ENCODE peak calls at places on chromosomes 5 and 9, in eight cellular contexts. T is GM23338, P is thoracic aorta, I is fibroblast of pulmonary artery, Z is AG04450, B is NB4, J is AG04449, A is activated B cell treated with CpG ODN at 0.5 μM for 24 hours. S is an unnamed sample.

GRCh38 chr5:89573336-89573735 is 690.4 kb upstream of the MEF2C start:
- DNase-seq in B (no peak), A (no peak), J (no peak), Z (no peak), I (no peak), T (no peak), P (no peak), S (no peak)

GRCh38 chr5:139232161-139232724 is 34.1 kb upstream of the SIL1 start:
- DNase-seq in J (no peak), B (no peak), I (no peak), T (no peak), A (no peak), Z (no peak), P (no peak), S (peak)

GRCh38 chr9:98708933-98709911 is at the start of gene GABBR2:
- DNase-seq in B (no peak), A (no peak), P (no peak), Z (no peak), I (no peak), T (peak), J (no peak), S (no peak)

GRCh38 chr5:567664-568060 is 43.4 kb upstream of the SLC9A3 start:
- DNase-seq in P (no peak), Z (no peak), J (no peak), I (no peak), B (no peak), A (no peak), T (no peak), S (no peak)

GRCh38 chr5:67209141-67209771 is 12.7 kb upstream of the CD180 start:
- DNase-seq in A (no peak), T (peak), Z (peak), P (peak), I (peak), B (peak), J (no peak), S (peak)

GRCh38 chr9:132078369-132079356 is 1.0 kb downstream of the MED27 start:
- DNase-seq in T (no peak), I (peak), B (no peak), P (peak), A (no peak), Z (no peak), J (no peak), S (peak)

GRCh38 chr5:116652196-116652729 is 77.6 kb upstream of the SEMA6A start:
- DNase-seq in P (peak), T (peak), I (peak), B (peak), Z (no peak), J (no peak), A (no peak), S (peak)

GRCh38 chr9:130962418-130963316 is 23.6 kb upstream of the FIBCD1 start:
- DNase-seq in I (peak), B (no peak), Z (peak), J (peak), T (no peak), P (peak), A (no peak), S (peak)

GRCh38 chr5:33761139-33761538 is 130.7 kb downstream of the ADAMTS12 start:
- DNase-seq in Z (no peak), T (peak), P (no peak), I (peak), B (no peak), A (no peak), J (no peak), S (no peak)

GRCh38 chr9:35695801-35696420 is 6.2 kb upstream of the TPM2 start:
- DNase-seq in I (no peak), Z (no peak), P (no peak), J (no peak), T (no peak), B (no peak), A (no peak), S (no peak)

GRCh38 chr9:35697486-35697885 is 7.8 kb upstream of the TPM2 start:
- DNase-seq in I (no peak), B (no peak), P (no peak), T (no peak), J (no peak), Z (no peak), A (no peak), S (no peak)

GRCh38 chr9:35698231-35698630 is 8.5 kb upstream of the TPM2 start:
- DNase-seq in P (no peak), I (no peak), Z (no peak), B (no peak), A (no peak), J (no peak), T (no peak), S (no peak)

GRCh38 chr9:35700031-35700430 is 10.3 kb upstream of the TPM2 start:
- DNase-seq in J (no peak), I (no peak), A (no peak), Z (no peak), B (no peak), P (no peak), T (peak), S (no peak)

GRCh38 chr9:35696520-35697215 is 6.9 kb upstream of the TPM2 start:
- DNase-seq in P (no peak), I (peak), T (peak), B (peak), Z (no peak), A (peak), J (no peak), S (peak)
- TF ChIP-seq CTCF in P (peak), I (peak), T (peak), B (peak), Z (peak), A (no peak), J (peak), S (peak)

DNA sequence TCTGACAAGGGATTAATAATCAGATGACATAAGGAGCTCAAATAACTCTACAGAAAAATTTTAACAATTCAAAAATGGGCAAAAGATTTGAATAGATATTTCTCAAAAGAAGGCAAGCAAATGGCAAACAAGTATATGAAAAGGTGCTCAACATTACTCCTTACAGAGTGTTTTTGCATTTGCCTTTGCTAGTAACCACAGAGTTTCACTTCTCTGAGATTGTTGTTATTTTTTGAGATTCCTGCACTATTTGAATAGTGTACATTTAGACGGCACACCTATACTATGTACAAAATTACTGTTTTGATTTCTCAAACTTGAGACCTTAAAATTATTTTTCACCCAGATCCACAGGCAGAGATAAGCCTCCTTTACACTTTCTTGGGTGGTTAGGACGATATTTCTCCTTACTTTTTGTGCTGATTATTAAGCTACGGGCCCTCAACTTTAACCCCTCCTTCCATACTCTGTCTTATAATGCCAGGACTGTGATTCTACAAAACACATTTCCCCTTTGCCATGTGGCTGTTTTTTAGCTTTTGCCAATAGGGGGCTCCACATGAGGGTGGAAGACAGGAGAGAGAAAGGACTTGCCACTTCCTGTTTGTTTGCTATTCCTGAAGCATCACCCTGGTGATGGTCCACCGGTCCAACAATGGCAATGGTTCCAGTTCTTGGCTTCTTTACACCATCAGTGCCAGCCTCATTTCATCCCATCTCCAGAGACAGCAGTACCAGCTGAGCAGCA is 65.0 kb upstream of the DAP start:
- DNase-seq in A (no peak), P (no peak), J (no peak), B (peak), T (peak), I (no peak), Z (no peak), S (no peak)
- TF ChIP-seq CTCF in A (no peak), P (no peak), J (no peak), B (peak), T (peak), I (no peak), Z (no peak), S (no peak)

GRCh38 chr9:136665704-136666363 is 3.1 kb downstream of the EGFL7 start:
- DNase-seq in I (no peak), T (peak), A (no peak), Z (no peak), P (no peak), B (no peak), J (no peak), S (no peak)
- TF ChIP-seq CTCF in I (no peak), T (peak), A (no peak), Z (no peak), P (no peak), B (no peak), J (no peak), S (no peak)

GRCh38 chr5:55714339-55714738 is 2.2 kb upstream of the SLC38A9 start:
- DNase-seq in P (no peak), B (no peak), A (no peak), Z (no peak), J (no peak), T (peak), I (no peak), S (peak)
- TF ChIP-seq CTCF in P (no peak), B (no peak), A (no peak), Z (no peak), J (no peak), T (peak), I (no peak), S (no peak)

GRCh38 chr5:36206913-36207312 is 34.8 kb downstream of the NADK2 start:
- DNase-seq in T (no peak), J (no peak), Z (no peak), I (peak), A (no peak), B (no peak), P (no peak), S (no peak)
- TF ChIP-seq CTCF in T (no peak), J (no peak), Z (no peak), I (no peak), A (no peak), B (no peak), P (no peak), S (no peak)

DNA sequence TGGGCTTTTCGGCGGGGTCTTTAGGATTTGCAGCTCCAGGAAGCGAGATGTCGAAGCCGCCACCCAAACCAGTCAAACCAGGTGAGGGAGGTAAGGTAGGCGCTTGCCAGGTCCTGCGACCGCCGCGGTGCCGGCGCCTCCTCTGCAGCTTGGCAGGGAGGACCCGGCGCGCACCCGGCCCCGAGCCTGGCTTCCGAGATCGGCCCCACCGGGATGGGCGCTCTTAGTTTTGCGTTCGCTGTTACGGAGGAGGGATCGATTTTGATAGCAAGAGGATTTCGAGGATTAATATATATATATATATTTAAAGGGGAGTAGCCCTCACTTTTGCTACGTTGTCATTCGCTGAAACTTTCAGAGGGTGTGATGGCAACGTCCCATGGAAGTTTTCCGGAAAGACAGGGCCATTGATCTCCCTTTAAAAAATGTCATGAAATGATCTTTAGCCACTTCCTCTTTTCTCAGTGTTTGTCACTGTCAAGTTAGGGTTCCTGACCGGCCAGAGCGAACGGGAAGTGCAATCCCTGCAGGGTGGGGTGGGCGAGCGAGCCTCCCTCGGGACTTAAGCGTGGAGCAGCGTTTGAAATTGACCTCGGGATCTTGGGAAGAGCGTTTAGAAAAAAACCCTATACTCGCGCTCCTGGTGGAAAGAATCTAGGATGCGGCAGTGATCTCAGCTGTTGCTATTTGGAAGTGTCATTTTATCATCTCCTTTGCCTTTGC is 493 bp downstream of the OSTF1 start:
- DNase-seq in Z (no peak), P (no peak), I (peak), J (no peak), A (peak), T (peak), B (peak), S (peak)
- TF ChIP-seq CTCF in Z (peak), P (peak), I (peak), J (peak), A (no peak), T (no peak), B (no peak), S (peak)